ENCODE peak calls at places on chromosome 3, in eight cellular contexts. D, J, E, W, O, L, B and H are unnamed samples.

GRCh38 chr3:192435241-192435640 is 292.1 kb downstream of the FGF12 start:
- DNase-seq in D (no peak), J (no peak), E (no peak), W (no peak), O (no peak), L (no peak), B (no peak), H (no peak)

GRCh38 chr3:11523793-11524160 is 119.9 kb downstream of the VGLL4 start:
- DNase-seq in D (peak), J (no peak), E (no peak), W (no peak), O (no peak), L (no peak), B (no peak), H (no peak)

GRCh38 chr3:150170843-150171513 is 200.3 kb upstream of the PFN2 start:
- DNase-seq in D (no peak), J (no peak), E (no peak), W (no peak), O (no peak), L (peak), B (no peak), H (no peak)

GRCh38 chr3:148604270-148605085 is 93.2 kb upstream of the AGTR1 start:
- DNase-seq in D (no peak), J (no peak), E (no peak), W (no peak), O (no peak), L (no peak), B (no peak), H (no peak)

GRCh38 chr3:11544413-11545181 is 99.1 kb downstream of the VGLL4 start:
- DNase-seq in D (no peak), J (no peak), E (no peak), W (no peak), O (no peak), L (peak), B (no peak), H (no peak)

GRCh38 chr3:60363817-60364216 is 887.4 kb downstream of the FHIT start:
- DNase-seq in D (no peak), J (no peak), E (no peak), W (no peak), O (no peak), L (no peak), B (no peak), H (no peak)

GRCh38 chr3:15795563-15796308 is 2.0 kb downstream of the ANKRD28 start:
- DNase-seq in D (no peak), J (no peak), E (no peak), W (no peak), O (no peak), L (no peak), B (no peak), H (no peak)

GRCh38 chr3:126671521-126671920 is 16.6 kb upstream of the TXNRD3 start:
- DNase-seq in D (no peak), J (no peak), E (no peak), W (no peak), O (no peak), L (no peak), B (no peak), H (no peak)

GRCh38 chr3:9915252-9916141 is 1.4 kb upstream of the IL17RC start:
- DNase-seq in D (peak), J (peak), E (no peak), W (peak), O (no peak), L (peak), B (no peak), H (no peak)

GRCh38 chr3:39232859-39233258 is 40.5 kb upstream of the XIRP1 start:
- DNase-seq in D (no peak), J (no peak), E (no peak), W (no peak), O (no peak), L (no peak), B (no peak), H (no peak)

GRCh38 chr3:178350763-178351162 is 185.5 kb upstream of the KCNMB2 start:
- DNase-seq in D (no peak), J (no peak), E (no peak), W (no peak), O (no peak), L (no peak), B (no peak), H (no peak)

GRCh38 chr3:58214484-58215316 is 3.9 kb upstream of the DNASE1L3 start:
- DNase-seq in D (no peak), J (peak), E (no peak), W (no peak), O (no peak), L (no peak), B (peak), H (no peak)

GRCh38 chr3:87228316-87228715 is 1.2 kb downstream of the CHMP2B start:
- DNase-seq in D (no peak), J (no peak), E (no peak), W (no peak), O (no peak), L (no peak), B (peak), H (no peak)

GRCh38 chr3:43024183-43024865 is 45.2 kb downstream of the GASK1A start:
- DNase-seq in D (no peak), J (peak), E (peak), W (no peak), O (peak), L (no peak), B (no peak), H (no peak)

GRCh38 chr3:45140392-45140791 is 5.8 kb downstream of the CDCP1 start:
- DNase-seq in D (no peak), J (no peak), E (no peak), W (peak), O (no peak), L (no peak), B (peak), H (no peak)

GRCh38 chr3:24981309-24981708 is 446.8 kb upstream of the RARB start:
- DNase-seq in D (no peak), J (no peak), E (no peak), W (no peak), O (no peak), L (no peak), B (no peak), H (no peak)

GRCh38 chr3:190385835-190386688 is 1.9 kb upstream of the CLDN16 start:
- DNase-seq in D (no peak), J (no peak), E (no peak), W (no peak), O (no peak), L (no peak), B (peak), H (no peak)

GRCh38 chr3:157370867-157371266 is 65.8 kb upstream of the PTX3 start:
- DNase-seq in D (no peak), J (no peak), E (no peak), W (no peak), O (no peak), L (no peak), B (no peak), H (no peak)

GRCh38 chr3:139303216-139303615 is 40.6 kb upstream of the MRPS22 start:
- DNase-seq in D (no peak), J (no peak), E (no peak), W (no peak), O (no peak), L (no peak), B (no peak), H (no peak)

GRCh38 chr3:133469140-133469731 is 69.4 kb downstream of the BFSP2 start:
- DNase-seq in D (no peak), J (no peak), E (no peak), W (no peak), O (no peak), L (peak), B (no peak), H (no peak)

GRCh38 chr3:126184465-126185000 is 4.1 kb upstream of the ALDH1L1 start:
- DNase-seq in D (no peak), J (no peak), E (no peak), W (no peak), O (no peak), L (no peak), B (no peak), H (no peak)

GRCh38 chr3:160784853-160785252 is 28.8 kb downstream of the PPM1L start:
- DNase-seq in D (no peak), J (no peak), E (no peak), W (no peak), O (no peak), L (no peak), B (peak), H (no peak)

GRCh38 chr3:30708472-30708871 is 102.1 kb downstream of the TGFBR2 start:
- DNase-seq in D (no peak), J (no peak), E (no peak), W (no peak), O (no peak), L (no peak), B (peak), H (no peak)

GRCh38 chr3:23356923-23357322 is 153.8 kb downstream of the UBE2E2 start:
- DNase-seq in D (no peak), J (no peak), E (no peak), W (no peak), O (no peak), L (no peak), B (no peak), H (no peak)

GRCh38 chr3:123386477-123387040 is 62.3 kb downstream of the ADCY5 start:
- DNase-seq in D (no peak), J (no peak), E (no peak), W (peak), O (no peak), L (no peak), B (no peak), H (no peak)